ENCODE peak calls at places on chromosomes 4 and X, in four cellular contexts. K, R, O and M are unnamed samples.

GRCh38 chrX:147741776-147742175 is 169.9 kb upstream of the FMR1 start:
- DNase-seq in K (no peak), O (no peak), R (no peak), M (no peak)

GRCh38 chr4:188959424-188959823 is 820.2 kb downstream of the TRIML1 start:
- DNase-seq in O (no peak), K (no peak), R (no peak), M (no peak)

GRCh38 chr4:100306018-100306417 is 115.8 kb upstream of the DDIT4L start:
- DNase-seq in K (no peak), R (no peak), O (no peak), M (no peak)

GRCh38 chr4:127849505-127850234 is 31.0 kb upstream of the PLK4 start:
- DNase-seq in R (no peak), K (no peak), O (peak), M (no peak)

GRCh38 chr4:161829631-161830030 is 334.2 kb downstream of the FSTL5 start:
- DNase-seq in K (no peak), O (no peak), R (no peak), M (no peak)

GRCh38 chrX:42952621-42953020 is 174.7 kb upstream of the PPP1R2C start:
- DNase-seq in K (no peak), R (no peak), O (no peak), M (no peak)

GRCh38 chr4:162977788-162978187 is 188.9 kb downstream of the NAF1 start:
- DNase-seq in K (no peak), O (no peak), R (no peak), M (no peak)

GRCh38 chr4:41129128-41129754 is 85.1 kb downstream of the APBB2 start:
- DNase-seq in R (no peak), O (no peak), K (no peak), M (no peak)

GRCh38 chr4:7781993-7782392 is 157.7 kb downstream of the AFAP1 start:
- DNase-seq in R (no peak), O (peak), K (no peak), M (no peak)

GRCh38 chr4:87032884-87033533 is 98.2 kb downstream of the AFF1 start:
- DNase-seq in O (peak), R (no peak), K (no peak), M (no peak)

GRCh38 chr4:80393246-80393969 is 57.9 kb downstream of the CFAP299 start:
- DNase-seq in R (no peak), O (no peak), K (no peak), M (no peak)

GRCh38 chr4:157045507-157046127 is 30.3 kb upstream of the GLRB start:
- DNase-seq in K (peak), O (peak), R (no peak), M (no peak)

GRCh38 chr4:98976716-98977115 is 18.8 kb upstream of the METAP1 start:
- DNase-seq in K (no peak), O (peak), R (no peak), M (no peak)

GRCh38 chr4:80072607-80073361 is at the start of gene ANTXR2:
- DNase-seq in K (peak), O (peak), R (peak), M (peak)

DNA sequence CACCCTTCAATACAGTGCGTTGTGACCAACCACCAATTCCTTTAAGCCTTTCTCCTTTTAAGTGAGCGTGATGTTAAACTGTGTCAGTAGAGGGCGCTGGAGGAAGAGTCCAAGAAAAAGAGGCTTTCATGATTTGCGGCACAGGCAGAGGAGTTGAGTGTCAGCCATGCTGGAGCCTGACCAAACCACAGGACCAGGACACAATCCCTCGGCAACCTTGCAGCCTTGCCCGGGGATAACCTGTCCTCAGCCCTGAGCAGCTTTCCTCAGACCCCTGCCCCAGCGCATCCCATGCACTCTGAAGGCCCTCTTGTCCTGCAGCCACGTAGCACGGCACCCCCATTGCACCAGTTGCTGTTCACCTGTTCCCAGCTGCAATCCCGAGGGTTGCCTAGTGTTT is 53.5 kb upstream of the SMIM31 start:
- DNase-seq in R (no peak), K (peak), O (no peak), M (no peak)
- TF ChIP-seq CTCF in R (peak), K (no peak), O (no peak), M (no peak)

GRCh38 chr4:104365618-104366017 is 129.1 kb downstream of the CXXC4 start:
- DNase-seq in R (no peak), O (no peak), K (no peak), M (no peak)
- TF ChIP-seq CTCF in R (no peak), O (no peak), K (no peak), M (no peak)

DNA sequence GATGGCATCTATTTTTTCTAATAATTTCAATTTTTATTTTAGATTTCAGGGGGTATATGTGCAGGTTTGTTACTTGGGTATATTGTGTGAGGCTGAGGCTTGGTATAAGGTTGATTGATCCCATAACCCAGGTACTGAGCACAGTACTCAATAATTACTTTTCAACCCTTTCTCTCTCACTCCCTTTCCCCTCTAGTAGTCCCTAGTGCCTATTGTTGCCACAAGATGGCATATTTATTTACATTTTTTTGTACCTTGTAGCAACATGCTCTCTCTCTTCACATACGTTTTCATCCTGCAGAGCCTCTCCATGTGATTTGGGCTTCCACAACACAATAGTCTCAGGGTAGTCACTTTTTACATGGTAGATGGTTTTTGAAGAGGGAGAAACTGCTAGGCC is 172.0 kb downstream of the ATOH1 start:
- DNase-seq in R (no peak), O (no peak), K (no peak), M (no peak)
- TF ChIP-seq CTCF in R (no peak), O (no peak), K (no peak), M (no peak)

GRCh38 chr4:107757860-107758476 is 37.9 kb upstream of the PAPSS1 start:
- DNase-seq in R (no peak), K (peak), O (peak), M (no peak)
- TF ChIP-seq CTCF in R (peak), K (no peak), O (peak), M (no peak)

GRCh38 chr4:60757986-60758385 is 442.1 kb upstream of the ADGRL3 start:
- DNase-seq in R (no peak), O (no peak), K (no peak), M (no peak)

GRCh38 chr4:60759518-60760245 is 440.4 kb upstream of the ADGRL3 start:
- DNase-seq in R (no peak), K (no peak), O (no peak), M (no peak)
- TF ChIP-seq CTCF in R (no peak), K (no peak), O (no peak), M (no peak)